ENCODE peak calls at places on chromosome 12, in five cellular contexts. One of them, this sample, is unnamed.

GRCh38 chr12:103855036-103855712 is 14.1 kb upstream of the NT5DC3 start:
- DNase-seq in HepG2: peak; percentile 65
- DNase-seq in H1: no peak
- DNase-seq in K562: no peak
- DNase-seq in GM12878: no peak
- DNase-seq in this sample: no peak

GRCh38 chr12:115407036-115407435 is 723.1 kb upstream of the TBX3 start:
- DNase-seq in GM12878: no peak
- DNase-seq in H1: no peak
- DNase-seq in HepG2: no peak
- DNase-seq in K562: no peak
- DNase-seq in this sample: no peak

GRCh38 chr12:77477907-77478533 is 352.7 kb upstream of the NAV3 start:
- DNase-seq in H1: no peak
- DNase-seq in HepG2: no peak
- DNase-seq in K562: no peak
- DNase-seq in GM12878: no peak
- DNase-seq in this sample: peak; percentile 69

GRCh38 chr12:113267621-113268020 is 46.4 kb downstream of the TPCN1 start:
- DNase-seq in HepG2: no peak
- DNase-seq in H1: no peak
- DNase-seq in K562: no peak
- DNase-seq in GM12878: no peak
- DNase-seq in this sample: no peak

GRCh38 chr12:119334459-119335170 is at the start of gene CCDC60:
- DNase-seq in GM12878: no peak
- DNase-seq in K562: peak; percentile 87
- DNase-seq in H1: peak; percentile 93
- DNase-seq in HepG2: no peak
- DNase-seq in this sample: peak; percentile 95

GRCh38 chr12:97764700-97765099 is 302.1 kb downstream of the RMST start:
- DNase-seq in K562: no peak
- DNase-seq in H1: no peak
- DNase-seq in GM12878: no peak
- DNase-seq in HepG2: peak; percentile 10
- DNase-seq in this sample: no peak

GRCh38 chr12:104292872-104293794 is 10.4 kb upstream of the EID3 start:
- DNase-seq in HepG2: no peak
- DNase-seq in GM12878: no peak
- DNase-seq in K562: no peak
- DNase-seq in H1: no peak
- DNase-seq in this sample: no peak

GRCh38 chr12:28026701-28027100 is 54.2 kb upstream of the PTHLH start:
- DNase-seq in HepG2: no peak
- DNase-seq in K562: no peak
- DNase-seq in GM12878: no peak
- DNase-seq in H1: no peak
- DNase-seq in this sample: no peak

GRCh38 chr12:100706029-100706428 is 88.5 kb upstream of the ANO4 start:
- DNase-seq in GM12878: no peak
- DNase-seq in HepG2: no peak
- DNase-seq in K562: no peak
- DNase-seq in H1: no peak
- DNase-seq in this sample: no peak

GRCh38 chr12:127873306-127873705 is 393.7 kb upstream of the TMEM132C start:
- DNase-seq in K562: no peak
- DNase-seq in GM12878: no peak
- DNase-seq in H1: no peak
- DNase-seq in HepG2: no peak
- DNase-seq in this sample: no peak

GRCh38 chr12:67659296-67659695 is 10.8 kb downstream of the DYRK2 start:
- DNase-seq in K562: no peak
- DNase-seq in GM12878: no peak
- DNase-seq in H1: no peak
- DNase-seq in HepG2: no peak
- DNase-seq in this sample: no peak

GRCh38 chr12:94660436-94660835 is 10.1 kb upstream of the TMCC3 start:
- DNase-seq in H1: no peak
- DNase-seq in GM12878: no peak
- DNase-seq in K562: no peak
- DNase-seq in HepG2: no peak
- DNase-seq in this sample: no peak

GRCh38 chr12:2161478-2161877 is 108.7 kb downstream of the CACNA1C start:
- DNase-seq in HepG2: no peak
- DNase-seq in GM12878: no peak
- DNase-seq in K562: no peak
- DNase-seq in H1: no peak
- DNase-seq in this sample: no peak

GRCh38 chr12:19515179-19515578 is 75.9 kb downstream of the AEBP2 start:
- DNase-seq in H1: no peak
- DNase-seq in HepG2: no peak
- DNase-seq in GM12878: no peak
- DNase-seq in K562: peak; percentile 43
- DNase-seq in this sample: peak; percentile 39

GRCh38 chr12:123441523-123442164 is 5.2 kb upstream of the RILPL2 start:
- DNase-seq in HepG2: no peak
- DNase-seq in H1: no peak
- DNase-seq in K562: no peak
- DNase-seq in GM12878: peak; percentile 73
- DNase-seq in this sample: no peak
- TF ChIP-seq CREB1 in HepG2: no peak
- TF ChIP-seq CREB1 in H1: no peak
- TF ChIP-seq CREB1 in K562: no peak
- TF ChIP-seq CREB1 in GM12878: no peak
- TF ChIP-seq CREB1 in this sample: no peak

GRCh38 chr12:116860281-116860680 is 21.0 kb downstream of the HRK start:
- DNase-seq in K562: no peak
- DNase-seq in GM12878: no peak
- DNase-seq in H1: no peak
- DNase-seq in HepG2: no peak
- DNase-seq in this sample: no peak
- H3K4me1 ChIP-seq in K562: no peaks in the 10 kb centered on the region
- H3K4me1 ChIP-seq in GM12878: peaks cover 23% of the 10 kb centered on the region
- H3K4me1 ChIP-seq in H1: no peaks in the 10 kb centered on the region
- H3K4me1 ChIP-seq in HepG2: peaks cover 34% of the 10 kb centered on the region
- H3K4me1 ChIP-seq in this sample: peaks cover 26% of the 10 kb centered on the region

GRCh38 chr12:73529954-73530353 is 1007.7 kb upstream of the ATXN7L3B start:
- DNase-seq in K562: no peak
- DNase-seq in GM12878: no peak
- DNase-seq in HepG2: no peak
- DNase-seq in H1: no peak
- DNase-seq in this sample: no peak

GRCh38 chr12:73529231-73529630 is 1008.4 kb upstream of the ATXN7L3B start:
- DNase-seq in K562: no peak
- DNase-seq in H1: no peak
- DNase-seq in HepG2: no peak
- DNase-seq in GM12878: no peak
- DNase-seq in this sample: no peak

GRCh38 chr12:73531752-73532151 is 1005.9 kb upstream of the ATXN7L3B start:
- DNase-seq in H1: no peak
- DNase-seq in K562: no peak
- DNase-seq in HepG2: no peak
- DNase-seq in GM12878: no peak
- DNase-seq in this sample: no peak
- TF ChIP-seq CREB1 in H1: no peak
- TF ChIP-seq CREB1 in K562: no peak
- TF ChIP-seq CREB1 in HepG2: no peak
- TF ChIP-seq CREB1 in GM12878: no peak
- TF ChIP-seq CREB1 in this sample: no peak

DNA sequence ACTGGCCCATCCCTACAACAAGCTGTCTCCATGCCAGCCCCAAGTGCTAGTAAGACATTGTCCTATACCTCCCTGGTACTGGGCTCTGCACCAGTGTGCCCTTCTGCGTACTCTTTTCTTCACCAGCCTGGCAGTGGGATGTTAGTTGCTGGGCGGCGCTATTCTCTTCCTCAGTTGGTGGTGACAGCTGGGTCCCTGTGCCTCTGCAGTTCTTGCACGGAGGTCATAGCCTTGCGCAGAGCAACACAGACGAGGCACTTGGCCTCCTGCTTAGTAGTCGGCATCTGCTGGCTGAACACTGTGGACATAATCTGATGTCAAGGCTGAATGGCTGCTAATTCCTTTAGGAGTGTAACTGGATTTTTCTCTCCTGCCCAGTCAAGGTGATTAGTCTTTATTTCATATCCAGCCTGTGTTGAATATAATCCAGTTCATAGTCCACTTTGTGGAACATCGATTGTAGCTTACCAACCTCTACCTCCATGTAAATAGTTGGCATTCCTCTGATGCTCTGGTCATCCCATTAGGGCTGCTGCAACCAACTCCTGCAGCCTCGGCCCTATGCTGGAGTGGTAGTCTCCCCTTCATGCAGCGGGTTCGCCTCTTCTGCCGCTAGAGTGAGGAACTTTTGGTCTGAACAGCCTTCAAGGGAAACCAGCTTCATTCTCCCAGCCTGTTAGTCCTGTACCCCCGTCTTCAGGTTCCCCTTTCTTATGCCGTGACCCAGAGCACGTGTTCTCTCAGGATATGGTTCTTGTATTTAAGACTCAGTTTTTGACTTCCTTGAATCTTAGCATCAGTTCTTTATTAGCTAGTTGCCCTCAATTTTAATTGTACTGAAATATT is 32.9 kb downstream of the ZNF664 start:
- DNase-seq in H1: no peak
- DNase-seq in HepG2: peak; percentile 21
- DNase-seq in K562: no peak
- DNase-seq in GM12878: no peak
- DNase-seq in this sample: no peak
- H3K4me1 ChIP-seq in H1: no peaks in the 10 kb centered on the region
- H3K4me1 ChIP-seq in HepG2: peaks cover 7% of the 10 kb centered on the region
- H3K4me1 ChIP-seq in K562: peaks cover 16% of the 10 kb centered on the region
- H3K4me1 ChIP-seq in GM12878: peaks cover 14% of the 10 kb centered on the region
- H3K4me1 ChIP-seq in this sample: no peaks in the 10 kb centered on the region

DNA sequence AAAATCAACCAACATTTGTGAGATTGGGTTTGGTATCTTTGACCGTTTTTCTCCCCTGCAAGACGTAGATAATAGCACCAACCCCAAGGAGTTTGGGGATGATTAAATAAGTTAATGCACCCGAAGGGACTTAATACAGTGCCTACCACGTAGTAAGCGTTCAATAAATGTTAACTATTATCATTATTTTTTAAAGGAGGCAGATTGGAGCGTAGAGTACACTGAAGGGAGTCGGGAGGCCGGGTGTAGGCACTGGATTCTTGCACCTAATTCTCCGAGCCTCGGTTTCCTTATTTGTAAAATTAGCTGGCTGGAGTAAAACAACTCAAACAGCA is 367 bp upstream of the FRS2 start:
- DNase-seq in H1: no peak
- DNase-seq in HepG2: no peak
- DNase-seq in K562: no peak
- DNase-seq in GM12878: no peak
- DNase-seq in this sample: no peak
- TF ChIP-seq CREB1 in H1: no peak
- TF ChIP-seq CREB1 in HepG2: no peak
- TF ChIP-seq CREB1 in K562: no peak
- TF ChIP-seq CREB1 in GM12878: no peak
- TF ChIP-seq CREB1 in this sample: no peak

GRCh38 chr12:124682425-124683329 is 115.3 kb upstream of the NCOR2 start:
- DNase-seq in H1: no peak
- DNase-seq in GM12878: no peak
- DNase-seq in K562: no peak
- DNase-seq in HepG2: no peak
- DNase-seq in this sample: no peak
- H3K4me1 ChIP-seq in H1: no peaks in the 10 kb centered on the region
- H3K4me1 ChIP-seq in GM12878: peaks cover 21% of the 10 kb centered on the region
- H3K4me1 ChIP-seq in K562: peaks cover 33% of the 10 kb centered on the region
- H3K4me1 ChIP-seq in HepG2: peaks cover 76% of the 10 kb centered on the region
- H3K4me1 ChIP-seq in this sample: peaks cover 2% of the 10 kb centered on the region

DNA sequence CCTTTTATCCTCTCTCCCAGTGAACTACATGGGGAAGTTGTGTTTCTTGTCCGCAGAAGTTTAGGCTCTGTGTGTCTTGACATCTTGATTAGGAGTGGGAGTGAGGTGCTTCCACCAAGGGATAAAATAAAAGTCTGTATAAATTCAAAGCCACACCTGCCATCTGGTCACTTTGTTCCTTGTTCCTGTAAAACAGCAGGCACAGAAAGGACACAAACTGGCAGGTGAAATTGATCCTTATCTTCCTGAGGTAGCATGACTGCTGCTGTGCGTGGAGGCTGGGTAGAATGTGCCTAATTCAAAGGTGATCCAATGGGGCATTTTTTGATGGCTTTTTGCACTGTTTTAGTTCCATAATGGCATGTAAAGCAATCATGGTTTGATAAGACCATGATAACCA is 104.3 kb upstream of the KITLG start:
- DNase-seq in GM12878: no peak
- DNase-seq in K562: no peak
- DNase-seq in H1: no peak
- DNase-seq in HepG2: no peak
- DNase-seq in this sample: no peak
- TF ChIP-seq CREB1 in GM12878: no peak
- TF ChIP-seq CREB1 in K562: no peak
- TF ChIP-seq CREB1 in H1: no peak
- TF ChIP-seq CREB1 in HepG2: no peak
- TF ChIP-seq CREB1 in this sample: no peak